ENCODE peak calls at places on chromosomes 16 and 17, in four cellular contexts. H, S, K and E are unnamed samples.

GRCh38 chr16:57091990-57092785 is at the start of gene CPNE2:
- DNase-seq in H (peak), K (peak), S (peak), E (peak)

GRCh38 chr16:88748364-88748763 is 36.7 kb downstream of the PIEZO1 start:
- DNase-seq in S (no peak), H (no peak), K (no peak), E (no peak)

GRCh38 chr17:51590071-51590470 is 329.7 kb downstream of the UTP18 start:
- DNase-seq in S (no peak), K (no peak), H (no peak), E (no peak)

GRCh38 chr17:21513012-21513570 is 136.9 kb downstream of the KCNJ12 start:
- DNase-seq in H (peak), K (peak), S (peak), E (peak)

GRCh38 chr17:37608369-37609169 is 649 bp downstream of the SYNRG start:
- DNase-seq in S (peak), K (peak), H (peak), E (no peak)

GRCh38 chr16:77775911-77776909 is 12.2 kb upstream of the VAT1L start:
- DNase-seq in K (no peak), H (peak), S (no peak), E (no peak)

GRCh38 chr17:32141690-32142037 is 638 bp upstream of the RHOT1 start:
- DNase-seq in S (no peak), K (no peak), H (no peak), E (no peak)

GRCh38 chr16:25796239-25796638 is 104.5 kb downstream of the HS3ST4 start:
- DNase-seq in K (no peak), S (no peak), H (no peak), E (no peak)

GRCh38 chr16:28491080-28491969 is 549 bp downstream of the CLN3 start:
- DNase-seq in H (peak), K (no peak), S (peak), E (peak)

GRCh38 chr17:31869797-31870568 is 10.9 kb upstream of the COPRS start:
- DNase-seq in S (no peak), H (peak), K (no peak), E (no peak)

GRCh38 chr17:28071891-28072606 is 29.6 kb downstream of the NLK start:
- DNase-seq in H (no peak), K (no peak), S (peak), E (no peak)

GRCh38 chr16:90015586-90016338 is 3.5 kb downstream of the DBNDD1 start:
- DNase-seq in K (no peak), H (no peak), S (no peak), E (no peak)

GRCh38 chr17:42249681-42250446 is 26.3 kb downstream of the STAT5B start:
- DNase-seq in H (no peak), K (no peak), S (no peak), E (no peak)

GRCh38 chr17:27783951-27784350 is 16.4 kb downstream of the NOS2 start:
- DNase-seq in H (no peak), S (no peak), K (no peak), E (no peak)

GRCh38 chr16:17273142-17273561 is 197.6 kb downstream of the XYLT1 start:
- DNase-seq in S (peak), H (peak), K (peak), E (no peak)

GRCh38 chr16:73176577-73177013 is 128.7 kb upstream of the ZFHX3 start:
- DNase-seq in K (peak), H (peak), S (peak), E (peak)

GRCh38 chr17:11366451-11366850 is 125.4 kb downstream of the SHISA6 start:
- DNase-seq in H (no peak), K (no peak), S (no peak), E (no peak)

GRCh38 chr16:24820522-24820921 is 25.2 kb upstream of the SLC5A11 start:
- DNase-seq in S (peak), K (no peak), H (peak), E (no peak)

GRCh38 chr17:66123163-66123562 is 68.8 kb downstream of the CEP112 start:
- DNase-seq in S (peak), H (peak), K (no peak), E (no peak)

GRCh38 chr17:59366040-59366757 is 34.7 kb downstream of the YPEL2 start:
- DNase-seq in H (no peak), K (no peak), S (peak), E (peak)

GRCh38 chr17:47804461-47804860 is 17.1 kb downstream of the OSBPL7 start:
- DNase-seq in S (no peak), K (no peak), H (no peak), E (no peak)

GRCh38 chr16:74372369-74372768 is 3.7 kb upstream of the NPIPB15 start:
- DNase-seq in H (no peak), S (no peak), K (no peak), E (no peak)

GRCh38 chr16:646679-647172 is 2.4 kb upstream of the WDR90 start:
- DNase-seq in S (no peak), K (no peak), H (no peak), E (no peak)

GRCh38 chr16:57544129-57544653 is 1.7 kb downstream of the ADGRG5 start:
- DNase-seq in H (no peak), K (no peak), S (no peak), E (no peak)

GRCh38 chr17:62186841-62187240 is 121.8 kb upstream of the MED13 start:
- DNase-seq in K (no peak), S (no peak), H (no peak), E (peak)

GRCh38 chr17:65287040-65287439 is 149.9 kb downstream of the RGS9 start:
- DNase-seq in H (peak), S (no peak), K (peak), E (no peak)

GRCh38 chr16:46757339-46758050 is 9.4 kb upstream of the MYLK3 start:
- DNase-seq in H (no peak), S (no peak), K (no peak), E (peak)

GRCh38 chr17:7835818-7836595 is 2.0 kb downstream of the KDM6B start:
- DNase-seq in K (peak), H (peak), S (peak), E (peak)

GRCh38 chr16:11681526-11681925 is 13.3 kb downstream of the SNN start:
- DNase-seq in H (no peak), S (no peak), K (no peak), E (no peak)

GRCh38 chr16:29809850-29810698 is 1.9 kb upstream of the PRRT2 start:
- DNase-seq in H (peak), K (no peak), S (peak), E (peak)

GRCh38 chr17:51638909-51639308 is 378.6 kb downstream of the UTP18 start:
- DNase-seq in H (no peak), S (no peak), K (no peak), E (no peak)

GRCh38 chr17:1029196-1029911 is 32.4 kb downstream of the TIMM22 start:
- DNase-seq in K (no peak), S (peak), H (peak), E (no peak)

GRCh38 chr17:19024101-19025078 is 19.8 kb upstream of the FAM83G start:
- DNase-seq in H (peak), S (peak), K (no peak), E (no peak)

GRCh38 chr17:81002409-81003361 is 11.0 kb downstream of the CHMP6 start:
- DNase-seq in H (peak), K (peak), S (peak), E (no peak)